ENCODE peak calls at places on chromosomes 6 and 20, in six cellular contexts. U is NT2/D1, H is thyroid gland, I is brain microvascular endothelial cell, J is HCT116, P is stomach. K is an unnamed sample.
A peak's percentile ranks its signal among the peaks of the same experiment; 100 is the strongest.

GRCh38 chr20:62159835-62160234 is 16.3 kb downstream of the SS18L1 start:
- DNase-seq in U (no peak), H (no peak), I (no peak), J (peak; percentile 86), P (no peak), K (no peak)

GRCh38 chr6:39214120-39214813 is 15.0 kb downstream of the KCNK5 start:
- DNase-seq in U (no peak), H (no peak), I (no peak), J (no peak), P (no peak), K (no peak)

GRCh38 chr6:116244284-116244683 is 9.6 kb downstream of the TSPYL4 start:
- DNase-seq in U (no peak), H (no peak), I (no peak), J (no peak), P (peak; percentile 40), K (peak; percentile 4)

GRCh38 chr6:34236423-34237315 is at the start of gene HMGA1:
- DNase-seq in U (no peak), H (peak; percentile 92), I (peak; percentile 68), J (no peak), P (peak; percentile 92), K (peak; percentile 89)

GRCh38 chr6:31125162-31125561 is 4.9 kb upstream of the CDSN start:
- DNase-seq in U (no peak), H (peak; percentile 82), I (peak; percentile 14), J (no peak), P (peak; percentile 63), K (peak; percentile 31)

GRCh38 chr6:149919834-149920225 is 3.1 kb downstream of the RAET1G start:
- DNase-seq in U (no peak), H (no peak), I (no peak), J (no peak), P (no peak), K (no peak)

GRCh38 chr20:23021541-23021940 is 13.6 kb upstream of the SSTR4 start:
- DNase-seq in U (no peak), H (no peak), I (no peak), J (no peak), P (no peak), K (no peak)

GRCh38 chr6:90035047-90035678 is 140.9 kb downstream of the GJA10 start:
- DNase-seq in U (no peak), H (no peak), I (no peak), J (no peak), P (no peak), K (no peak)

GRCh38 chr6:11229267-11230043 is 3.0 kb downstream of the NEDD9 start:
- DNase-seq in U (no peak), H (no peak), I (no peak), J (no peak), P (no peak), K (peak; percentile 38)

GRCh38 chr20:51326241-51326819 is 216.2 kb downstream of the NFATC2 start:
- DNase-seq in U (peak; percentile 77), H (peak; percentile 40), I (peak; percentile 70), J (peak; percentile 54), P (peak; percentile 63), K (peak; percentile 60)

GRCh38 chr6:30861257-30862048 is 22.9 kb upstream of the DDR1 start:
- DNase-seq in U (no peak), H (peak; percentile 74), I (no peak), J (no peak), P (no peak), K (no peak)

GRCh38 chr6:44105993-44106740 is 21.1 kb downstream of the MRPL14 start:
- DNase-seq in U (no peak), H (no peak), I (no peak), J (no peak), P (no peak), K (no peak)

GRCh38 chr6:65979120-65979519 is 272.1 kb upstream of the EYS start:
- DNase-seq in U (no peak), H (no peak), I (no peak), J (no peak), P (no peak), K (no peak)

GRCh38 chr6:15062311-15063252 is 183.3 kb upstream of the JARID2 start:
- DNase-seq in U (no peak), H (no peak), I (peak; percentile 99), J (no peak), P (no peak), K (no peak)

GRCh38 chr20:38745757-38746156 is 2.5 kb upstream of the ACTR5 start:
- DNase-seq in U (no peak), H (no peak), I (no peak), J (peak; percentile 23), P (no peak), K (no peak)

GRCh38 chr6:145784683-145785082 is 29.9 kb downstream of the FBXO30 start:
- DNase-seq in U (no peak), H (no peak), I (no peak), J (no peak), P (no peak), K (no peak)

GRCh38 chr6:116106146-116106545 is 5.5 kb downstream of the NT5DC1 start:
- DNase-seq in U (no peak), H (no peak), I (no peak), J (no peak), P (no peak), K (no peak)

GRCh38 chr20:17868700-17869231 is 99.8 kb downstream of the SNX5 start:
- DNase-seq in U (no peak), H (no peak), I (no peak), J (no peak), P (no peak), K (no peak)

GRCh38 chr6:95574811-95575210 is 2.5 kb upstream of the MANEA start:
- DNase-seq in U (no peak), H (no peak), I (no peak), J (no peak), P (no peak), K (no peak)

GRCh38 chr6:157597461-157598312 is 216.7 kb downstream of the ZDHHC14 start:
- DNase-seq in U (no peak), H (peak; percentile 65), I (peak; percentile 13), J (peak; percentile 24), P (peak; percentile 70), K (peak; percentile 61)

GRCh38 chr6:36912583-36912982 is 26.8 kb downstream of the C6orf89 start:
- DNase-seq in U (no peak), H (no peak), I (peak; percentile 75), J (no peak), P (no peak), K (peak; percentile 32)

GRCh38 chr6:42664718-42665117 is 57.7 kb downstream of the PRPH2 start:
- DNase-seq in U (no peak), H (no peak), I (no peak), J (no peak), P (no peak), K (no peak)
- H3K36me3 ChIP-seq in U (peaks cover 57% of the 10 kb centered on the region), H (peaks cover 44% of the 10 kb centered on the region), I (peaks cover 63% of the 10 kb centered on the region), J (peaks cover 30% of the 10 kb centered on the region), P (peaks cover 30% of the 10 kb centered on the region), K (peaks cover 17% of the 10 kb centered on the region)

GRCh38 chr20:63568170-63568981 is 5.7 kb downstream of the HELZ2 start:
- DNase-seq in U (no peak), H (no peak), I (no peak), J (no peak), P (no peak), K (no peak)

GRCh38 chr20:63572788-63573738 is 976 bp downstream of the HELZ2 start:
- DNase-seq in U (no peak), H (no peak), I (no peak), J (no peak), P (no peak), K (no peak)

GRCh38 chr20:63568986-63569949 is 4.8 kb downstream of the HELZ2 start:
- DNase-seq in U (no peak), H (no peak), I (no peak), J (no peak), P (no peak), K (no peak)

GRCh38 chr20:63572071-63572787 is 1.8 kb downstream of the HELZ2 start:
- DNase-seq in U (no peak), H (no peak), I (no peak), J (no peak), P (no peak), K (no peak)

GRCh38 chr20:63570281-63571086 is 3.6 kb downstream of the HELZ2 start:
- DNase-seq in U (no peak), H (no peak), I (no peak), J (no peak), P (no peak), K (no peak)
- H3K36me3 ChIP-seq in U (peaks cover 65% of the 10 kb centered on the region), H (peaks cover 4% of the 10 kb centered on the region), I (peaks cover 7% of the 10 kb centered on the region), J (no peaks in the 10 kb centered on the region), P (peaks cover 5% of the 10 kb centered on the region), K (peaks cover 2% of the 10 kb centered on the region)

GRCh38 chr20:2386516-2387179 is 5.9 kb downstream of the TGM6 start:
- DNase-seq in U (no peak), H (no peak), I (peak; percentile 50), J (no peak), P (no peak), K (no peak)
- H3K36me3 ChIP-seq in U (no peaks in the 10 kb centered on the region), H (no peaks in the 10 kb centered on the region), I (no peaks in the 10 kb centered on the region), J (no peaks in the 10 kb centered on the region), P (no peaks in the 10 kb centered on the region), K (no peaks in the 10 kb centered on the region)

GRCh38 chr6:63706630-63707029 is 71.0 kb downstream of the PHF3 start:
- DNase-seq in U (no peak), H (no peak), I (no peak), J (no peak), P (no peak), K (no peak)

GRCh38 chr6:63713332-63713731 is 77.7 kb downstream of the PHF3 start:
- DNase-seq in U (no peak), H (no peak), I (no peak), J (no peak), P (no peak), K (no peak)

GRCh38 chr6:63708631-63709030 is 73.0 kb downstream of the PHF3 start:
- DNase-seq in U (no peak), H (no peak), I (no peak), J (no peak), P (no peak), K (peak; percentile 14)

GRCh38 chr6:63705707-63706106 is 70.1 kb downstream of the PHF3 start:
- DNase-seq in U (no peak), H (no peak), I (no peak), J (no peak), P (no peak), K (no peak)

GRCh38 chr6:63709148-63709547 is 73.5 kb downstream of the PHF3 start:
- DNase-seq in U (no peak), H (no peak), I (no peak), J (no peak), P (no peak), K (peak; percentile 7)
- H3K36me3 ChIP-seq in U (peaks cover 63% of the 10 kb centered on the region), H (peaks cover 50% of the 10 kb centered on the region), I (peaks cover 26% of the 10 kb centered on the region), J (peaks cover 43% of the 10 kb centered on the region), P (peaks cover 23% of the 10 kb centered on the region), K (peaks cover 8% of the 10 kb centered on the region)

GRCh38 chr6:147223751-147224150 is 19.5 kb downstream of the STXBP5 start:
- DNase-seq in U (no peak), H (no peak), I (no peak), J (no peak), P (no peak), K (no peak)
- H3K36me3 ChIP-seq in U (no peaks in the 10 kb centered on the region), H (no peaks in the 10 kb centered on the region), I (peaks cover 4% of the 10 kb centered on the region), J (no peaks in the 10 kb centered on the region), P (no peaks in the 10 kb centered on the region), K (no peaks in the 10 kb centered on the region)